ENCODE peak calls at places on chromosomes 3 and 15, in seven cellular contexts. W is colonic mucosa, U is bronchial epithelial cell, P is Peyer's patch, O is endodermal cell, S is HCT116, K is brain microvascular endothelial cell. I is an unnamed sample.

GRCh38 chr3:89635137-89635536 is 527.7 kb downstream of the EPHA3 start:
- DNase-seq in O (no peak), W (no peak), P (no peak), S (no peak), K (no peak), U (peak; percentile 29), I (no peak)

GRCh38 chr3:144127014-144127413 is 155.4 kb downstream of the DIPK2A start:
- DNase-seq in P (no peak), W (no peak), O (no peak), U (no peak), S (no peak), K (peak; percentile 16), I (no peak)

GRCh38 chr15:71647479-71647792 is 162.9 kb upstream of the NR2E3 start:
- DNase-seq in U (no peak), O (no peak), W (no peak), P (no peak), K (peak; percentile 38), S (no peak), I (no peak)

GRCh38 chr15:55802600-55803376 is 59.8 kb upstream of the PRTG start:
- DNase-seq in K (no peak), W (no peak), S (no peak), O (no peak), U (no peak), P (no peak), I (no peak)

GRCh38 chr3:13281657-13282527 is 138.2 kb downstream of the NUP210 start:
- DNase-seq in S (no peak), O (peak; percentile 82), U (peak; percentile 8), K (no peak), W (peak; percentile 36), P (peak; percentile 60), I (no peak)

GRCh38 chr3:183754052-183754451 is 56.5 kb downstream of the YEATS2 start:
- DNase-seq in U (no peak), P (no peak), O (no peak), K (no peak), S (no peak), W (no peak), I (no peak)

GRCh38 chr3:195209836-195210551 is 61.0 kb downstream of the XXYLT1 start:
- DNase-seq in W (peak; percentile 37), U (no peak), S (no peak), O (no peak), P (peak; percentile 49), K (no peak), I (no peak)

GRCh38 chr15:58873267-58873666 is 60.2 kb downstream of the SLTM start:
- DNase-seq in O (no peak), P (no peak), K (peak; percentile 22), S (no peak), W (no peak), U (peak; percentile 11), I (no peak)

GRCh38 chr3:115246621-115247020 is 99.5 kb upstream of the ZBTB20 start:
- DNase-seq in P (no peak), S (no peak), U (no peak), W (no peak), O (no peak), K (no peak), I (no peak)

GRCh38 chr15:78915341-78916087 is 29.3 kb downstream of the CTSH start:
- DNase-seq in P (peak; percentile 58), O (peak; percentile 37), U (no peak), W (no peak), K (no peak), S (no peak), I (no peak)

DNA sequence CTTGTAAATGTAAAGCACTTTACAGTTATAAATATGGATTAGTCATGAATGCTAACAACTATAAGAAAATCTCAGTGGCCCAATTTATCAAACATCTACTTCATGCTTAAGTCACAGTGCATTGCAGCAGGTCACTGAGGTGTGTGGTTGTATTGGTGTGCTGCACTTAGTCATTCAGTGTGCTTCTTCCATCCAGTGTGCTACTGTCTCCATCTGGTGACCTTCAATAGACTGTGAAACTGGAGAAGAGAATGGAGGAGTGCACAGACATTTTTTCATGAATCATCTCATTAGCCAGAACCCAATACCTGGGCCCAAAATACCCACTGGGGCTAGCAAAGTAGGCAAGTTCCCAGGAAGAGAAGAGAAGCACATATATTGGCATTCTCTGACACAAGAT is 199.6 kb downstream of the SHOX2 start:
- DNase-seq in K (no peak), W (no peak), O (no peak), S (no peak), P (no peak), U (no peak), I (no peak)
- TF ChIP-seq CTCF in K (peak; percentile 20), W (no peak), O (no peak), S (no peak), P (no peak), U (no peak), I (no peak)

GRCh38 chr3:51395493-51396213 is 4.6 kb downstream of the RBM15B start:
- DNase-seq in P (no peak), U (no peak), W (no peak), O (no peak), S (no peak), K (no peak), I (no peak)
- H3K4me3 ChIP-seq in P (no peak overlapping the region), U (no peak overlapping the region), W (no peak overlapping the region), O (no peak overlapping the region), S (no peak overlapping the region), K (no peak overlapping the region), I (no peak overlapping the region)

DNA sequence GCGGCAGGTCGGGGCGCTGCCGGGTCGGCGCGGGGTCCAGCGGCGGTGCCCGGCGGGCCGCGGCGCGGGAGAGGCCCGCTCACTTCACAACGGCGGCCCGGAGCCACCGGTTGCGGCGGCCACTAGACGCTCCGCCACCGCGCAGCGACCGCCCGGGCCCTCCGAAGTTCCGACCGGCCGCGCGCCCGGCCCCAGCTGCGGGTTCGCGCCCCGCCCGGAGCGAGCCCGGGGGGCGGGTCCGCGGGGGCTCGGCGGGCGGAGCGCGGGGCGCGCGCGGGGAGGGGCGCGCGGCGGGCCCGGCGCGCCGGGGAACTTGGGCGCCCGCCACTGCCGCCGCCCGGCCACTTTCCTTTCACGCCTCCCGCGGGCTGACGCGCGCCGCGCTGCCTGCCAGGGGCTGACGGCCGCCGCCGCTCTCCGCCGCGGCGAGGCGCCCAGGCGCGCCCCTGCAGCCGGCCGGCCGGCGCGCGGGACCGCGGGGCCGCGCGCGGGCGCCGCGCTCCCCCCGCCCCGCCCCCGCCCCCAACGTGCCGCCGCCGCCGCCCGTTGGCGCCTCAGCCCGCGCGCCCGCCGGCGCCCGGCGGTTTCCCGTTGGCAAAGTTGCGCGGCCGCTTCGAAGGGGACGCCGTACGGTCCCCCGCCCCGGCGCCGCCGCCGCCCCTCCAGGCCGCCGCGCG is 628 bp downstream of the SFMBT1 start:
- DNase-seq in W (peak; percentile 48), K (no peak), U (no peak), O (no peak), P (peak; percentile 78), S (no peak), I (no peak)
- H3K27me3 ChIP-seq in W (no peaks in the 10 kb centered on the region), K (peaks cover 3% of the 10 kb centered on the region), U (no peaks in the 10 kb centered on the region), O (peaks cover 22% of the 10 kb centered on the region), P (no peaks in the 10 kb centered on the region), S (no peaks in the 10 kb centered on the region), I (peaks cover 8% of the 10 kb centered on the region)

GRCh38 chr3:107112356-107112755 is 264.9 kb upstream of the CCDC54 start:
- DNase-seq in P (no peak), U (no peak), S (no peak), W (no peak), O (no peak), K (no peak), I (no peak)

GRCh38 chr3:107116251-107116650 is 261.0 kb upstream of the CCDC54 start:
- DNase-seq in P (no peak), O (no peak), W (no peak), K (no peak), U (no peak), S (no peak), I (no peak)

GRCh38 chr3:107117156-107117555 is 260.1 kb upstream of the CCDC54 start:
- DNase-seq in S (no peak), K (no peak), P (no peak), O (no peak), W (no peak), U (no peak), I (no peak)

GRCh38 chr3:107117922-107118576 is 259.2 kb upstream of the CCDC54 start:
- DNase-seq in U (peak; percentile 31), O (peak; percentile 79), P (no peak), K (peak; percentile 65), S (peak; percentile 59), W (no peak), I (peak; percentile 18)
- TF ChIP-seq CTCF in U (peak; percentile 32), O (peak; percentile 80), P (no peak), K (peak; percentile 79), S (peak; percentile 60), W (no peak), I (peak; percentile 54)

DNA sequence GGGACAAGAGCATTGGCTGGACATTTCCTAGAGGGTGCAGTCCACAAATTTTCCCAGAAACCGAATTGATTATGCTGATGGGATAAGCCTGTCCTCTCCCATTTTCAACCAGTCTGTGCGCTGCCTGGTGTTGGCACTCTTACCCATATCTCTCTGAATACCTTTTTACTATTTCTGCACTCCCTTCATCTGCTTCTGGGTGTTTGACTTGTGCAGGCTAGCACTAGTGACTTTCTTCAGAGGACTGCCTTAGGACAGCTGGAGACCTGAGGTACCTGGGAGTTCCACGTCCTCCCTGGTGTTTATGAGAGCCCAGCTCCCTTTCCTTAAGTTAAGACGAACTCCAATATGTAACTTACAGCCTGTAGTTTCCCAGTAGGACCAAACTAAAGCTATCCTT is 50.2 kb downstream of the RBMS3 start:
- DNase-seq in W (no peak), P (no peak), S (no peak), O (no peak), U (no peak), K (no peak), I (no peak)
- H3K4me3 ChIP-seq in W (no peak overlapping the region), P (no peak overlapping the region), S (no peak overlapping the region), O (no peak overlapping the region), U (no peak overlapping the region), K (no peak overlapping the region), I (no peak overlapping the region)

DNA sequence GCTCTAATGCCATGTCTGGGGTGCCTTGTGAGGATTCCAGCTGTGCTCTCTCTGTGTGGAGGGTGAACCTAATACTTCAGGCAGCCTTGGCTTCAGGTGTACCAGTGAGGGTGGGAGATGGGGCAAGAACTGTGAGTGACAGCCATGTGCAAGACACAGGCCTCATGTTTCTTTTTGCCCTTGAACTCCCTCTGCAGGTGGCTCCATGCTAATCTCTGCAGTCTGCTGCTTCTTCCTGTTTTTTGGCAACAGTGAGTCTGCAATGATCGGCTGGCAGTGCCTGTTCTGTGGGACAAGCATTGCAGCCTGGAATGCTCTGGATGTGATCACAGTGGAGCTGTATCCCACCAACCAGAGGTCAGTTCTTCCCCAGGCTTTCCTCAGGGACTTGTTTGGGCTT is 189.3 kb downstream of the SV2B start:
- DNase-seq in K (no peak), S (no peak), W (no peak), O (peak; percentile 75), P (no peak), U (no peak), I (no peak)
- H3K27me3 ChIP-seq in K (no peaks in the 10 kb centered on the region), S (peaks cover 42% of the 10 kb centered on the region), W (no peaks in the 10 kb centered on the region), O (peaks cover 7% of the 10 kb centered on the region), P (no peaks in the 10 kb centered on the region), U (no peaks in the 10 kb centered on the region), I (peaks cover 2% of the 10 kb centered on the region)